ENCODE peak calls at places on chromosomes 13 and 19, in five cellular contexts. W is T-helper 1 cell; V is GM12891; X is activated CD4-positive, alpha-beta T cell treated with anti-CD3 and anti-CD28 coated beads, Interleukin-2, amount 10 ng/mL, durations not matched to agents 7 days and 5 days; S is stimulated activated CD8-positive, alpha-beta memory T cell treated with anti-CD3 and anti-CD28 coated beads, Interleukin-2, amount 100 ng/mL, for 1 hour. T is an unnamed sample.

GRCh38 chr13:40207110-40207478 is 459.3 kb downstream of the FOXO1 start:
- DNase-seq in W (no peak), V (no peak), X (no peak), S (no peak), T (no peak)

GRCh38 chr19:33309826-33310225 is 7.5 kb upstream of the CEBPA start:
- DNase-seq in W (no peak), V (no peak), X (no peak), S (no peak), T (no peak)

GRCh38 chr19:40147693-40148347 is 43.4 kb upstream of the MAP3K10 start:
- DNase-seq in W (no peak), V (no peak), X (no peak), S (no peak), T (peak; percentile 78)

GRCh38 chr19:7391218-7391670 is 42.5 kb downstream of the ARHGEF18 start:
- DNase-seq in W (no peak), V (no peak), X (no peak), S (no peak), T (peak; percentile 72)

GRCh38 chr19:43651758-43652545 is 12.3 kb upstream of the CADM4 start:
- DNase-seq in W (no peak), V (no peak), X (peak; percentile 55), S (no peak), T (peak; percentile 66)

GRCh38 chr19:42286349-42287016 is 15.4 kb upstream of the PRR19 start:
- DNase-seq in W (no peak), V (peak; percentile 68), X (no peak), S (no peak), T (no peak)

GRCh38 chr13:44668707-44669106 is 92.6 kb upstream of the TSC22D1 start:
- DNase-seq in W (no peak), V (no peak), X (no peak), S (no peak), T (no peak)

GRCh38 chr19:3507371-3508120 is 1.4 kb downstream of the FZR1 start:
- DNase-seq in W (peak; percentile 44), V (no peak), X (peak; percentile 31), S (no peak), T (no peak)

GRCh38 chr19:34171877-34172660 is at the start of gene LSM14A:
- DNase-seq in W (peak; percentile 95), V (peak; percentile 80), X (peak; percentile 90), S (peak; percentile 81), T (peak; percentile 86)

GRCh38 chr19:8117991-8118390 is 31.4 kb downstream of the FBN3 start:
- DNase-seq in W (no peak), V (no peak), X (no peak), S (no peak), T (no peak)

GRCh38 chr19:40686882-40687524 is 3.4 kb downstream of the NUMBL start:
- DNase-seq in W (no peak), V (no peak), X (no peak), S (no peak), T (no peak)

GRCh38 chr13:41811588-41812021 is 149.3 kb downstream of the VWA8 start:
- DNase-seq in W (no peak), V (no peak), X (no peak), S (no peak), T (no peak)

GRCh38 chr19:11268783-11269267 is 6.5 kb upstream of the DOCK6 start:
- DNase-seq in W (no peak), V (no peak), X (no peak), S (no peak), T (peak; percentile 57)

GRCh38 chr19:18607222-18608101 is 863 bp upstream of the CRLF1 start:
- DNase-seq in W (no peak), V (no peak), X (no peak), S (no peak), T (no peak)

GRCh38 chr19:42284066-42284501 is 15.0 kb downstream of the CIC start:
- DNase-seq in W (peak; percentile 90), V (peak; percentile 82), X (peak; percentile 83), S (no peak), T (peak; percentile 64)